ENCODE peak calls at places on chromosomes 12 and 14, in six cellular contexts. One of them, this sample, is unnamed.

GRCh38 chr14:99460793-99461192 is 19.9 kb downstream of the SETD3 start:
- DNase-seq in GM12878: no peak
- DNase-seq in endothelial cell of umbilical vein: no peak
- DNase-seq in A549: no peak
- DNase-seq in transverse colon: no peak
- DNase-seq in heart left ventricle: no peak
- DNase-seq in this sample: no peak

GRCh38 chr14:22691171-22691570 is 47.0 kb upstream of the OR6J1 start:
- DNase-seq in GM12878: no peak
- DNase-seq in endothelial cell of umbilical vein: peak; percentile 94
- DNase-seq in A549: no peak
- DNase-seq in transverse colon: no peak
- DNase-seq in heart left ventricle: no peak
- DNase-seq in this sample: no peak

GRCh38 chr12:106205208-106206069 is 42.4 kb downstream of the CKAP4 start:
- DNase-seq in GM12878: no peak
- DNase-seq in endothelial cell of umbilical vein: no peak
- DNase-seq in A549: no peak
- DNase-seq in transverse colon: no peak
- DNase-seq in heart left ventricle: peak; percentile 57
- DNase-seq in this sample: no peak

GRCh38 chr14:92500491-92500941 is 13.1 kb upstream of the RIN3 start:
- DNase-seq in GM12878: no peak
- DNase-seq in endothelial cell of umbilical vein: no peak
- DNase-seq in A549: no peak
- DNase-seq in transverse colon: no peak
- DNase-seq in heart left ventricle: no peak
- DNase-seq in this sample: no peak

GRCh38 chr14:37122288-37122687 is 50.1 kb downstream of the SLC25A21 start:
- DNase-seq in GM12878: no peak
- DNase-seq in endothelial cell of umbilical vein: peak; percentile 85
- DNase-seq in A549: peak; percentile 7
- DNase-seq in transverse colon: no peak
- DNase-seq in heart left ventricle: no peak
- DNase-seq in this sample: no peak

GRCh38 chr14:68359862-68360552 is 432.9 kb downstream of the ZFP36L1 start:
- DNase-seq in GM12878: no peak
- DNase-seq in endothelial cell of umbilical vein: no peak
- DNase-seq in A549: peak; percentile 22
- DNase-seq in transverse colon: peak; percentile 84
- DNase-seq in heart left ventricle: peak; percentile 56
- DNase-seq in this sample: peak; percentile 46

GRCh38 chr12:105092336-105092735 is 8.1 kb upstream of the ALDH1L2 start:
- DNase-seq in GM12878: no peak
- DNase-seq in endothelial cell of umbilical vein: no peak
- DNase-seq in A549: no peak
- DNase-seq in transverse colon: peak; percentile 16
- DNase-seq in heart left ventricle: no peak
- DNase-seq in this sample: peak; percentile 60

GRCh38 chr12:2384533-2385328 is 331.9 kb downstream of the CACNA1C start:
- DNase-seq in GM12878: no peak
- DNase-seq in endothelial cell of umbilical vein: no peak
- DNase-seq in A549: no peak
- DNase-seq in transverse colon: no peak
- DNase-seq in heart left ventricle: peak; percentile 54
- DNase-seq in this sample: no peak

GRCh38 chr12:31279525-31279924 is 46.4 kb downstream of the SINHCAF start:
- DNase-seq in GM12878: no peak
- DNase-seq in endothelial cell of umbilical vein: no peak
- DNase-seq in A549: no peak
- DNase-seq in transverse colon: no peak
- DNase-seq in heart left ventricle: no peak
- DNase-seq in this sample: no peak

GRCh38 chr12:32895688-32896437 is 714 bp downstream of the PKP2 start:
- DNase-seq in GM12878: no peak
- DNase-seq in endothelial cell of umbilical vein: no peak
- DNase-seq in A549: peak; percentile 41
- DNase-seq in transverse colon: peak; percentile 79
- DNase-seq in heart left ventricle: no peak
- DNase-seq in this sample: no peak

GRCh38 chr12:103930787-103931536 is 752 bp downstream of the HSP90B1 start:
- DNase-seq in GM12878: no peak
- DNase-seq in endothelial cell of umbilical vein: peak; percentile 40
- DNase-seq in A549: no peak
- DNase-seq in transverse colon: peak; percentile 51
- DNase-seq in heart left ventricle: peak; percentile 47
- DNase-seq in this sample: peak; percentile 13

GRCh38 chr12:108567974-108568652 is 5.7 kb downstream of the ISCU start:
- DNase-seq in GM12878: peak; percentile 77
- DNase-seq in endothelial cell of umbilical vein: peak; percentile 21
- DNase-seq in A549: no peak
- DNase-seq in transverse colon: no peak
- DNase-seq in heart left ventricle: no peak
- DNase-seq in this sample: no peak

DNA sequence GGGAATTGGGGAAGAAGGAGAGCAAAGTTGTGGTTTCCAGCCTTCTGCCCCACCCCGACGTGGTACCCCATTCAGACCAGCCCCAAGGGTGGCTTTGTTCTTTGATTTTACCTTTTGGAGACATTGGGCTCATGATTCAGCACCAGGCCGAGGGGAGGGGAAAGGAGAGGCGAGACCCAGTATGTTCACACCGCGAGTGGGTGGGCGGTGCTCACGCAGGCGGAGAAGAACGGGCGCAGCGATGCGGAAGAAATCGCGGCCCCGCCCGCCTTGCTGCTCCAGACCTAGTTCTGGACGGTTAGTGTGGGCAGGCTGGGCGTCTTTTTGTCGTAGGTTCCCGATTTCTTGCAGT is 960 bp downstream of the ATL1 start:
- DNase-seq in GM12878: no peak
- DNase-seq in endothelial cell of umbilical vein: peak; percentile 26
- DNase-seq in A549: peak; percentile 26
- DNase-seq in transverse colon: peak; percentile 77
- DNase-seq in heart left ventricle: peak; percentile 75
- DNase-seq in this sample: peak; percentile 85
- TF ChIP-seq POLR2A in GM12878: no peak
- TF ChIP-seq POLR2A in endothelial cell of umbilical vein: no peak
- TF ChIP-seq POLR2A in A549: peak; percentile 33
- TF ChIP-seq POLR2A in transverse colon: peak; percentile 27
- TF ChIP-seq POLR2A in heart left ventricle: no peak
- TF ChIP-seq POLR2A in this sample: peak; percentile 72

GRCh38 chr12:64670039-64670438 is 59.7 kb downstream of the RASSF3 start:
- DNase-seq in GM12878: no peak
- DNase-seq in endothelial cell of umbilical vein: peak; percentile 41
- DNase-seq in A549: no peak
- DNase-seq in transverse colon: no peak
- DNase-seq in heart left ventricle: no peak
- DNase-seq in this sample: no peak

GRCh38 chr12:64669270-64669842 is 59.1 kb downstream of the RASSF3 start:
- DNase-seq in GM12878: peak; percentile 73
- DNase-seq in endothelial cell of umbilical vein: peak; percentile 81
- DNase-seq in A549: no peak
- DNase-seq in transverse colon: peak; percentile 61
- DNase-seq in heart left ventricle: peak; percentile 65
- DNase-seq in this sample: no peak

GRCh38 chr12:64663019-64663418 is 52.7 kb downstream of the RASSF3 start:
- DNase-seq in GM12878: no peak
- DNase-seq in endothelial cell of umbilical vein: no peak
- DNase-seq in A549: no peak
- DNase-seq in transverse colon: no peak
- DNase-seq in heart left ventricle: no peak
- DNase-seq in this sample: no peak

GRCh38 chr12:64666054-64666914 is 56.0 kb downstream of the RASSF3 start:
- DNase-seq in GM12878: no peak
- DNase-seq in endothelial cell of umbilical vein: peak; percentile 73
- DNase-seq in A549: no peak
- DNase-seq in transverse colon: no peak
- DNase-seq in heart left ventricle: no peak
- DNase-seq in this sample: no peak

GRCh38 chr12:64665506-64665905 is 55.2 kb downstream of the RASSF3 start:
- DNase-seq in GM12878: peak; percentile 62
- DNase-seq in endothelial cell of umbilical vein: peak; percentile 68
- DNase-seq in A549: no peak
- DNase-seq in transverse colon: peak; percentile 56
- DNase-seq in heart left ventricle: no peak
- DNase-seq in this sample: no peak
- TF ChIP-seq POLR2A in GM12878: peak; percentile 90
- TF ChIP-seq POLR2A in endothelial cell of umbilical vein: no peak
- TF ChIP-seq POLR2A in A549: no peak
- TF ChIP-seq POLR2A in transverse colon: peak; percentile 35
- TF ChIP-seq POLR2A in heart left ventricle: no peak
- TF ChIP-seq POLR2A in this sample: no peak

DNA sequence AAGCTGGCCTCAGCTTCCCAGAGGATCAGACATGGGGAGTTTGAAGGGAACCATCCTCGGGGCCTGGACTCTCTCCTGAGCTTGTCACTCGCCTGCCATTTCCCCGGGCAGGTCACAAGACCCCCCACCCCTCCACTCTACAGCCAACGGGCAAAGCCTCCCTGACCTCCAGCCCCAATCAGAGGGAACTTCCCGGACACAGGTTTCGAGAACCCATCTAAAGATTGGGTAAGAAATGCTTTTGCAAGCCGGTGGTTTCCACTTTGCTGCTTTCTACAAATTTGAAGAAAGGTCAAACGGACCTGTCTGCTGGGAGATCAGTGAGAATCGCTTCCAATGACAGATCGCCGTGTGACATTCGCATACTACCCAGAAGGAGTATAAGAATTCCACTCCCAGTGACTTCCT is 89.6 kb downstream of the SCARB1 start:
- DNase-seq in GM12878: no peak
- DNase-seq in endothelial cell of umbilical vein: no peak
- DNase-seq in A549: no peak
- DNase-seq in transverse colon: no peak
- DNase-seq in heart left ventricle: no peak
- DNase-seq in this sample: no peak
- TF ChIP-seq POLR2A in GM12878: peak; percentile 56
- TF ChIP-seq POLR2A in endothelial cell of umbilical vein: no peak
- TF ChIP-seq POLR2A in A549: no peak
- TF ChIP-seq POLR2A in transverse colon: no peak
- TF ChIP-seq POLR2A in heart left ventricle: no peak
- TF ChIP-seq POLR2A in this sample: no peak

DNA sequence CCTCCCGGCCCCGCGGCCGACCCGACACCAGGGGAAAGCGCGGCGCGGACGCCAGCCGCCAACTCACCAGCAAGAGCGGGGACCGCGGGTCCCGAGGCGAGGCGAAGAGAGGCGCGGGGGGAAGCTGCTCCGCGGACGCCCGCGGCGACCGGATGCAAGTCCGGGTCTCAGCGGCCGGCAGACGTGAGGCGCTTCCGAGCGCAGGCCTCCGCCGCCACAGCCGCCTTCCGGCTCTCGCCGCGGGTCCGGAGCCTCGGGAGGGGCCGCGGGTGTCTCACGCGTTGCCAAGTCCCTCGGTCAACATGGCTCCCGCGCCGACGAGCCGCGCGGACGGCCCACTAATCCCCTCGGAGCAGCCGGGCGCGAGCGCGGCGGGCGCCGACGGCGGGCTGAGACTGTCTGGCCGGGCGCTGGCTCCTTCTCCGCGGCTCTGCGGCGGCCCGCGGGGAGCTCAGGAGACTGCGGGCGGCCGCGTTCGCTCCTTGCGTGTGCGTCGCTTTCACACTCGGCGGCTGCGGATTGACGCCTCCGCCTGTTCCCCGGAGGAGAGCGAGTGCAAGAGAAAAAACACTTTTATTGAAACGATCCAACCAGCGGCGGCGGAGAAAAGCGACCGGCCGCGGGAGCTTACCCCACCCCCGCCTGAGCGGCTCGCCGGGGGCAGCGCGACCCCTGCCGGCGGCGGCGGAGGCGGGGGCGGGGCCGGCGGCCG is at the start of gene CDK17:
- DNase-seq in GM12878: no peak
- DNase-seq in endothelial cell of umbilical vein: peak; percentile 83
- DNase-seq in A549: peak; percentile 78
- DNase-seq in transverse colon: peak; percentile 89
- DNase-seq in heart left ventricle: peak; percentile 84
- DNase-seq in this sample: peak; percentile 77
- TF ChIP-seq POLR2A in GM12878: peak; percentile 67
- TF ChIP-seq POLR2A in endothelial cell of umbilical vein: peak; percentile 64
- TF ChIP-seq POLR2A in A549: peak; percentile 47
- TF ChIP-seq POLR2A in transverse colon: peak; percentile 82
- TF ChIP-seq POLR2A in heart left ventricle: no peak
- TF ChIP-seq POLR2A in this sample: peak; percentile 67

GRCh38 chr14:33486499-33486898 is 464.4 kb downstream of the EGLN3 start:
- DNase-seq in GM12878: no peak
- DNase-seq in endothelial cell of umbilical vein: no peak
- DNase-seq in A549: no peak
- DNase-seq in transverse colon: no peak
- DNase-seq in heart left ventricle: no peak
- DNase-seq in this sample: no peak

GRCh38 chr14:33477752-33478151 is 473.1 kb downstream of the EGLN3 start:
- DNase-seq in GM12878: no peak
- DNase-seq in endothelial cell of umbilical vein: no peak
- DNase-seq in A549: no peak
- DNase-seq in transverse colon: no peak
- DNase-seq in heart left ventricle: no peak
- DNase-seq in this sample: no peak

GRCh38 chr14:33484264-33484663 is 466.6 kb downstream of the EGLN3 start:
- DNase-seq in GM12878: no peak
- DNase-seq in endothelial cell of umbilical vein: peak; percentile 48
- DNase-seq in A549: no peak
- DNase-seq in transverse colon: no peak
- DNase-seq in heart left ventricle: no peak
- DNase-seq in this sample: no peak

GRCh38 chr14:33480589-33481184 is 470.2 kb downstream of the EGLN3 start:
- DNase-seq in GM12878: no peak
- DNase-seq in endothelial cell of umbilical vein: no peak
- DNase-seq in A549: no peak
- DNase-seq in transverse colon: no peak
- DNase-seq in heart left ventricle: no peak
- DNase-seq in this sample: no peak

DNA sequence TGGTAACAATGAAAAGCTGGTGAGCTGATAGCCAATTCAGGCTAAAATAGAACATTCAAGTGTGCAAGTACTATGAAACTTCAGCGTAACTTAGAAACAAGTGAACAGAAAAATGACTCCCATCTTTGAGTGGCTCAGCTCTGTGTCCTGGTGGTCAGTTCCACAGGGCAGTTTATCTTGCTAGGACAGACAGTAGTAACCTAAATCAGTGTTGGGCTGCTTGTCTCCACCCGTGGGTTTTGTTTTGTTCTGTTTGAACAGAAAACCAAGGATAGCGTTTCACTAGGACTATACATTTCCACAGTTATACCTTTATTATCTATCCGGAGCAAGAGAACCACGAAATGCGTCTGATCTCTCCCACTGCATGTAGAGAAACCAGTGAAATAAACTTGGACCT is 467.8 kb downstream of the EGLN3 start:
- DNase-seq in GM12878: no peak
- DNase-seq in endothelial cell of umbilical vein: no peak
- DNase-seq in A549: no peak
- DNase-seq in transverse colon: no peak
- DNase-seq in heart left ventricle: no peak
- DNase-seq in this sample: no peak
- TF ChIP-seq POLR2A in GM12878: no peak
- TF ChIP-seq POLR2A in endothelial cell of umbilical vein: no peak
- TF ChIP-seq POLR2A in A549: no peak
- TF ChIP-seq POLR2A in transverse colon: no peak
- TF ChIP-seq POLR2A in heart left ventricle: no peak
- TF ChIP-seq POLR2A in this sample: no peak

GRCh38 chr14:24334431-24335271 is at the start of gene ADCY4:
- DNase-seq in GM12878: no peak
- DNase-seq in endothelial cell of umbilical vein: peak; percentile 50
- DNase-seq in A549: no peak
- DNase-seq in transverse colon: no peak
- DNase-seq in heart left ventricle: peak; percentile 79
- DNase-seq in this sample: no peak
- TF ChIP-seq POLR2A in GM12878: no peak
- TF ChIP-seq POLR2A in endothelial cell of umbilical vein: peak; percentile 91
- TF ChIP-seq POLR2A in A549: no peak
- TF ChIP-seq POLR2A in transverse colon: no peak
- TF ChIP-seq POLR2A in heart left ventricle: no peak
- TF ChIP-seq POLR2A in this sample: no peak

This sample was measured in prostate gland.